ENCODE peak calls at places on chromosomes 16 and 17, in seven cellular contexts. Y is PC-3; B is heart left ventricle; E is AG04450; I is neural progenitor cell; Z is CD8-positive, alpha-beta T cell; V is cardiac muscle cell. L is an unnamed sample. For H3K9me3, the result is how much of the 10 kb centered on the place peaks cover.

GRCh38 chr16:25064967-25065366 is 46.6 kb upstream of the LCMT1 start:
- DNase-seq in B (no peak), Y (no peak), Z (no peak), I (peak), V (no peak), E (no peak), L (no peak)

GRCh38 chr16:29315916-29316517 is 90.5 kb downstream of the NPIPB11 start:
- DNase-seq in B (no peak), I (peak), Z (no peak), Y (peak), V (no peak), E (no peak), L (no peak)

GRCh38 chr16:28321700-28322411 is 29.5 kb downstream of the SBK1 start:
- DNase-seq in Y (peak), I (peak), E (no peak), Z (peak), B (no peak), V (peak), L (peak)

GRCh38 chr16:647173-647902 is 1.8 kb upstream of the WDR90 start:
- DNase-seq in B (no peak), Y (no peak), E (no peak), V (no peak), Z (no peak), I (no peak), L (peak)

GRCh38 chr16:66618588-66618987 is 14.1 kb downstream of the CMTM3 start:
- DNase-seq in I (no peak), Y (peak), B (no peak), E (peak), Z (no peak), V (peak), L (no peak)

GRCh38 chr17:28381141-28381825 is 9.8 kb downstream of the SARM1 start:
- DNase-seq in V (peak), I (peak), E (no peak), Y (no peak), B (no peak), Z (no peak), L (no peak)

GRCh38 chr16:28082624-28083023 is 19.1 kb upstream of the GSG1L start:
- DNase-seq in Z (no peak), Y (no peak), E (no peak), V (no peak), I (peak), B (no peak), L (no peak)

GRCh38 chr16:7216719-7217118 is 115.9 kb upstream of the RBFOX1 start:
- DNase-seq in B (no peak), Y (no peak), E (no peak), Z (no peak), V (no peak), I (no peak), L (no peak)

GRCh38 chr17:38326996-38327792 is 16.6 kb downstream of the GPR179 start:
- DNase-seq in V (peak), Z (no peak), B (no peak), I (no peak), E (no peak), Y (no peak), L (no peak)

GRCh38 chr17:55674107-55674506 is 48.6 kb downstream of the TMEM100 start:
- DNase-seq in Y (no peak), B (no peak), I (no peak), Z (no peak), E (no peak), V (peak), L (no peak)

GRCh38 chr16:57331355-57331754 is 27.2 kb upstream of the CCL22 start:
- DNase-seq in Z (no peak), Y (no peak), V (no peak), E (no peak), I (no peak), B (no peak), L (no peak)

GRCh38 chr17:21680366-21680765 is 12.0 kb upstream of the KCNJ18 start:
- DNase-seq in V (no peak), Z (no peak), I (no peak), E (no peak), B (peak), Y (no peak), L (no peak)

DNA sequence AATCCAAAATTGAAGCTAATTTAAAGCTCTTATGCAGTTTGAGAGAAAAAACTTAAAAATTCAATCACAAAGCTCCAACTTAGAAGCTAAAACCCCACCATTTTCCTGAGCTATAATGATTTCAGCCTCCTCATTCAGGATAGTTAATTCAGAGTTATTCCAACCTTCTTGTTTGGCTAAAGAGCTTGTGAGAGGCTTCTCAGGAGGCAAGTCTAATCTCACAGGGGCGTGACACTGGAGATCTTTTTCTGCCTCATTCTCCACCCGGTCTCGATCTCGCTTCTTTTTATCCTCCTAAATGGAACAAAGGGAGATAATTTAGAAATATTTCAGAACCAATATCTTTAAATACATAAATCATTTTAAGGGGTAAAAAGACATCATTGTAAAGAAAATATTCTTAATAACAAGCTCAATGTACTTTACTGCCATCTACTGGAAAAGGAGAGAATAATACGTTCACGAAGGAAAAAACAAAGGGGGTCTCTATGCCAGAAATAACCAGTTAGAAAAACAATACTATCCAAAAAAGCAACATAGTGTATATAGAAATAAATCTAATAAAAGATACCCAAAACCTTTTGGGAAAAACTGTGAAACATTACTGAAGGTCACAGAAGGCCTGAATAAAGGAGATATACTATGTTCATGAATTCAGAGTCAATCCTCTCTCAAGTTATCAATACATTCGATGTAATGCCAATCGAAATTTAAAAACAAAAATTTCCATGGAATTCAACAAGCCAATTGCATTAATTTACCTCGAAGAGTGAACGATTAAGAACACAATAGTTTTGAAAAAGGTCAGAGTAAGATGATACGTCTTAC is 13.9 kb downstream of the BRD7 start:
- DNase-seq in V (peak), Z (no peak), Y (peak), E (no peak), B (no peak), I (no peak), L (no peak)
- TF ChIP-seq CTCF in V (peak), Z (peak), Y (peak), E (peak), B (peak), I (peak), L (peak)

GRCh38 chr17:6755731-6756184 is at the start of gene XAF1:
- DNase-seq in I (no peak), V (peak), Y (no peak), E (peak), B (peak), Z (peak), L (no peak)

GRCh38 chr17:6753565-6753964 is 2.3 kb upstream of the XAF1 start:
- DNase-seq in V (peak), I (peak), B (no peak), E (no peak), Z (no peak), Y (no peak), L (no peak)

GRCh38 chr17:6755281-6755680 is 565 bp upstream of the XAF1 start:
- DNase-seq in E (no peak), Z (no peak), I (peak), Y (no peak), V (peak), B (peak), L (no peak)

GRCh38 chr17:6752068-6752909 is 3.6 kb upstream of the XAF1 start:
- DNase-seq in V (peak), E (peak), Y (peak), B (no peak), Z (no peak), I (no peak), L (no peak)

GRCh38 chr17:6753006-6753445 is 2.8 kb upstream of the XAF1 start:
- DNase-seq in E (peak), Y (peak), B (peak), Z (peak), I (peak), V (peak), L (no peak)
- H3K27ac ChIP-seq in E (peak), Y (peak), B (peak), Z (no peak), I (no peak), V (no peak), L (peak)

DNA sequence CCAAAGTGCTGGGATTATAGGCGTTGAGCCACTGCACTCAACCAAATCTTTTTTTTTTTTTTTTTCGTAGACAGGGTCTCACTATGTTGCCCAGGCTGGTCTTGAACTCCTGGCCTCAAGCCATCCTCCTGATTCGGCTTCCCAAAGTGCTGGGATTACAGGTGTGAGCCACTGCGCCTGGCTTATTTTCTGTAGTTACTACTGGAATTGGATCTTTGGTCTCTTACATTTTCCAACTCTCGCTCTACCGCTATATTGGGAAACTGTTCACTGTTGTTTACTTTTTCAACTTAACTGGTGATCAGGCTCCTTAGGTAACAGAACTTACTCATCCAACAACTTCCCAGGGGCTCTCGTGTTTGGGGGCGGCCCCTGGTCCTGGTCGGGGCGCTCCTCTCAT is 14.1 kb downstream of the ZNF200 start:
- DNase-seq in E (no peak), B (no peak), I (no peak), V (no peak), Y (no peak), Z (no peak), L (no peak)
- H3K9me3 ChIP-seq in E (under half), B (half or more), I (under half), V (under half), Y (under half), Z (under half), L (under half)

DNA sequence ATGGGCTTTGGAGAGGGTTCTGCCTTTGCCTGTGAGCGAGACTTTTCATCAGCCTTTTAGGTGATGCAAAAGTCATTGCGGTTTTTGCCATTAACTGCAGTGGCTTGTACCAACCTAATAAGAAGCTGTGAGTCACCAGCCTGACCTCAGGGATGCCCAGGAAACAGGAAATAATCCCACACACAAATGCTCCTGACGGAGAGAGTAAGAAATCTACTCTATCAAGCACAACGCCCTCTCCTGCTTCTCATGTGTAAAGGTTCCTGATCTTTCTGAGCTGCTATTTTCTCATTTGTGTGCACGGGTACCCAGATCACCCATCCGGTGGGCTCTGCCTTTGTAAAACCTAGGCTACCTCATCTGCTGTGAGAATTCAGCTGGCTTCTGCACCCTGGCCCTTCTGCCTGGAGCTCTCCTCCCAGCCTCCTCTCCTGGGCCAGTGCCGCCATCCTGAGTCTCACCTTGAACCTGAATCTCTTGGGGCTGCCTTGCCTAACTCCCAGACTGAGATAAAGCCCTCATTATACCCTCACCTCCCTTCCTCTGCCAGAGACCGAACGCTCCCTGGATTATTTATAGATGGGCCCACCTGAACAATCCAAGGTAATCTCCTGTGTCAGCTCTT is 299.7 kb downstream of the C16orf95 start:
- DNase-seq in I (peak), V (peak), B (no peak), Z (no peak), E (peak), Y (peak), L (no peak)
- TF ChIP-seq CTCF in I (peak), V (peak), B (no peak), Z (no peak), E (peak), Y (peak), L (no peak)